ENCODE peak calls at places on chromosomes 3 and 15, in nine cellular contexts. One of them, this sample, is unnamed.

GRCh38 chr3:175065492-175065891 is 206.4 kb downstream of the NAALADL2 start:
- DNase-seq in mesothelial cell of epicardium: no peak
- DNase-seq in transverse colon: no peak
- DNase-seq in mucosa of gallbladder: no peak
- DNase-seq in NCI-H2081 treated with DMSO at 0.1 percent for 48 hours: no peak
- DNase-seq in DMS 273 treated with DMSO at 0.1 percent for 48 hours: peak; percentile 22
- DNase-seq in OCI-LY7: no peak
- DNase-seq in mammary epithelial cell: no peak
- DNase-seq in activated T-cell treated with anti-CD3 and anti-CD28 coated beads, Interleukin-2, amount 50 U/mL, for 72 hours: no peak
- DNase-seq in this sample: no peak

GRCh38 chr3:146653978-146654377 is 48.8 kb upstream of the PLSCR5 start:
- DNase-seq in mesothelial cell of epicardium: no peak
- DNase-seq in transverse colon: no peak
- DNase-seq in mucosa of gallbladder: no peak
- DNase-seq in NCI-H2081 treated with DMSO at 0.1 percent for 48 hours: no peak
- DNase-seq in DMS 273 treated with DMSO at 0.1 percent for 48 hours: no peak
- DNase-seq in OCI-LY7: no peak
- DNase-seq in mammary epithelial cell: no peak
- DNase-seq in activated T-cell treated with anti-CD3 and anti-CD28 coated beads, Interleukin-2, amount 50 U/mL, for 72 hours: no peak
- DNase-seq in this sample: no peak

GRCh38 chr15:65423977-65424679 is 1.4 kb upstream of the IGDCC4 start:
- DNase-seq in mesothelial cell of epicardium: no peak
- DNase-seq in transverse colon: no peak
- DNase-seq in mucosa of gallbladder: no peak
- DNase-seq in NCI-H2081 treated with DMSO at 0.1 percent for 48 hours: no peak
- DNase-seq in DMS 273 treated with DMSO at 0.1 percent for 48 hours: no peak
- DNase-seq in OCI-LY7: no peak
- DNase-seq in mammary epithelial cell: no peak
- DNase-seq in activated T-cell treated with anti-CD3 and anti-CD28 coated beads, Interleukin-2, amount 50 U/mL, for 72 hours: no peak
- DNase-seq in this sample: no peak

GRCh38 chr3:151218136-151218535 is 15.1 kb upstream of the GPR171 start:
- DNase-seq in mesothelial cell of epicardium: no peak
- DNase-seq in transverse colon: no peak
- DNase-seq in mucosa of gallbladder: no peak
- DNase-seq in NCI-H2081 treated with DMSO at 0.1 percent for 48 hours: no peak
- DNase-seq in DMS 273 treated with DMSO at 0.1 percent for 48 hours: no peak
- DNase-seq in OCI-LY7: no peak
- DNase-seq in mammary epithelial cell: no peak
- DNase-seq in activated T-cell treated with anti-CD3 and anti-CD28 coated beads, Interleukin-2, amount 50 U/mL, for 72 hours: no peak
- DNase-seq in this sample: no peak

GRCh38 chr3:168847293-168847883 is 751.7 kb upstream of the GOLIM4 start:
- DNase-seq in mesothelial cell of epicardium: no peak
- DNase-seq in transverse colon: no peak
- DNase-seq in mucosa of gallbladder: no peak
- DNase-seq in NCI-H2081 treated with DMSO at 0.1 percent for 48 hours: peak; percentile 74
- DNase-seq in DMS 273 treated with DMSO at 0.1 percent for 48 hours: no peak
- DNase-seq in OCI-LY7: peak; percentile 44
- DNase-seq in mammary epithelial cell: peak; percentile 20
- DNase-seq in activated T-cell treated with anti-CD3 and anti-CD28 coated beads, Interleukin-2, amount 50 U/mL, for 72 hours: peak; percentile 3
- DNase-seq in this sample: peak; percentile 22

GRCh38 chr15:62436235-62436634 is 271.1 kb upstream of the C2CD4B start:
- DNase-seq in mesothelial cell of epicardium: no peak
- DNase-seq in transverse colon: peak; percentile 19
- DNase-seq in mucosa of gallbladder: no peak
- DNase-seq in NCI-H2081 treated with DMSO at 0.1 percent for 48 hours: no peak
- DNase-seq in DMS 273 treated with DMSO at 0.1 percent for 48 hours: no peak
- DNase-seq in OCI-LY7: no peak
- DNase-seq in mammary epithelial cell: no peak
- DNase-seq in activated T-cell treated with anti-CD3 and anti-CD28 coated beads, Interleukin-2, amount 50 U/mL, for 72 hours: no peak
- DNase-seq in this sample: no peak

GRCh38 chr3:73029321-73029796 is 32.1 kb upstream of the EBLN2 start:
- DNase-seq in mesothelial cell of epicardium: no peak
- DNase-seq in transverse colon: no peak
- DNase-seq in mucosa of gallbladder: no peak
- DNase-seq in NCI-H2081 treated with DMSO at 0.1 percent for 48 hours: no peak
- DNase-seq in DMS 273 treated with DMSO at 0.1 percent for 48 hours: no peak
- DNase-seq in OCI-LY7: no peak
- DNase-seq in mammary epithelial cell: peak; percentile 94
- DNase-seq in activated T-cell treated with anti-CD3 and anti-CD28 coated beads, Interleukin-2, amount 50 U/mL, for 72 hours: no peak
- DNase-seq in this sample: no peak

GRCh38 chr3:126194713-126195305 is 14.4 kb upstream of the ALDH1L1 start:
- DNase-seq in mesothelial cell of epicardium: no peak
- DNase-seq in transverse colon: no peak
- DNase-seq in mucosa of gallbladder: no peak
- DNase-seq in NCI-H2081 treated with DMSO at 0.1 percent for 48 hours: no peak
- DNase-seq in DMS 273 treated with DMSO at 0.1 percent for 48 hours: no peak
- DNase-seq in OCI-LY7: peak; percentile 48
- DNase-seq in mammary epithelial cell: peak; percentile 25
- DNase-seq in activated T-cell treated with anti-CD3 and anti-CD28 coated beads, Interleukin-2, amount 50 U/mL, for 72 hours: no peak
- DNase-seq in this sample: no peak

GRCh38 chr3:5341610-5342009 is 154.1 kb downstream of the EDEM1 start:
- DNase-seq in mesothelial cell of epicardium: no peak
- DNase-seq in transverse colon: no peak
- DNase-seq in mucosa of gallbladder: no peak
- DNase-seq in NCI-H2081 treated with DMSO at 0.1 percent for 48 hours: no peak
- DNase-seq in DMS 273 treated with DMSO at 0.1 percent for 48 hours: no peak
- DNase-seq in OCI-LY7: no peak
- DNase-seq in mammary epithelial cell: no peak
- DNase-seq in activated T-cell treated with anti-CD3 and anti-CD28 coated beads, Interleukin-2, amount 50 U/mL, for 72 hours: no peak
- DNase-seq in this sample: no peak

GRCh38 chr3:64048631-64049061 is 25.4 kb upstream of the PSMD6 start:
- DNase-seq in mesothelial cell of epicardium: no peak
- DNase-seq in transverse colon: no peak
- DNase-seq in mucosa of gallbladder: no peak
- DNase-seq in NCI-H2081 treated with DMSO at 0.1 percent for 48 hours: no peak
- DNase-seq in DMS 273 treated with DMSO at 0.1 percent for 48 hours: no peak
- DNase-seq in OCI-LY7: no peak
- DNase-seq in mammary epithelial cell: no peak
- DNase-seq in activated T-cell treated with anti-CD3 and anti-CD28 coated beads, Interleukin-2, amount 50 U/mL, for 72 hours: peak; percentile 16
- DNase-seq in this sample: no peak

GRCh38 chr3:29324180-29324651 is 43.3 kb downstream of the RBMS3 start:
- DNase-seq in mesothelial cell of epicardium: no peak
- DNase-seq in transverse colon: peak; percentile 11
- DNase-seq in mucosa of gallbladder: peak; percentile 59
- DNase-seq in NCI-H2081 treated with DMSO at 0.1 percent for 48 hours: peak; percentile 24
- DNase-seq in DMS 273 treated with DMSO at 0.1 percent for 48 hours: no peak
- DNase-seq in OCI-LY7: peak; percentile 46
- DNase-seq in mammary epithelial cell: peak; percentile 51
- DNase-seq in activated T-cell treated with anti-CD3 and anti-CD28 coated beads, Interleukin-2, amount 50 U/mL, for 72 hours: no peak
- DNase-seq in this sample: peak; percentile 32

GRCh38 chr15:33963831-33964664 is 4.2 kb upstream of the CHRM5 start:
- DNase-seq in mesothelial cell of epicardium: no peak
- DNase-seq in transverse colon: no peak
- DNase-seq in mucosa of gallbladder: no peak
- DNase-seq in NCI-H2081 treated with DMSO at 0.1 percent for 48 hours: no peak
- DNase-seq in DMS 273 treated with DMSO at 0.1 percent for 48 hours: no peak
- DNase-seq in OCI-LY7: peak; percentile 45
- DNase-seq in mammary epithelial cell: peak; percentile 14
- DNase-seq in activated T-cell treated with anti-CD3 and anti-CD28 coated beads, Interleukin-2, amount 50 U/mL, for 72 hours: no peak
- DNase-seq in this sample: peak; percentile 26

GRCh38 chr3:119294402-119294888 is 262 bp downstream of the ARHGAP31 start:
- DNase-seq in mesothelial cell of epicardium: no peak
- DNase-seq in transverse colon: peak; percentile 73
- DNase-seq in mucosa of gallbladder: peak; percentile 47
- DNase-seq in NCI-H2081 treated with DMSO at 0.1 percent for 48 hours: no peak
- DNase-seq in DMS 273 treated with DMSO at 0.1 percent for 48 hours: no peak
- DNase-seq in OCI-LY7: peak; percentile 57
- DNase-seq in mammary epithelial cell: no peak
- DNase-seq in activated T-cell treated with anti-CD3 and anti-CD28 coated beads, Interleukin-2, amount 50 U/mL, for 72 hours: peak; percentile 69
- DNase-seq in this sample: peak; percentile 82

GRCh38 chr15:50148362-50148963 is 29.4 kb upstream of the ATP8B4 start:
- DNase-seq in mesothelial cell of epicardium: no peak
- DNase-seq in transverse colon: peak; percentile 52
- DNase-seq in mucosa of gallbladder: peak; percentile 25
- DNase-seq in NCI-H2081 treated with DMSO at 0.1 percent for 48 hours: no peak
- DNase-seq in DMS 273 treated with DMSO at 0.1 percent for 48 hours: peak; percentile 8
- DNase-seq in OCI-LY7: peak; percentile 17
- DNase-seq in mammary epithelial cell: peak; percentile 70
- DNase-seq in activated T-cell treated with anti-CD3 and anti-CD28 coated beads, Interleukin-2, amount 50 U/mL, for 72 hours: no peak
- DNase-seq in this sample: no peak

GRCh38 chr3:128133273-128133883 is 9.8 kb upstream of the RUVBL1 start:
- DNase-seq in mesothelial cell of epicardium: no peak
- DNase-seq in transverse colon: peak; percentile 25
- DNase-seq in mucosa of gallbladder: peak; percentile 38
- DNase-seq in NCI-H2081 treated with DMSO at 0.1 percent for 48 hours: peak; percentile 50
- DNase-seq in DMS 273 treated with DMSO at 0.1 percent for 48 hours: no peak
- DNase-seq in OCI-LY7: peak; percentile 57
- DNase-seq in mammary epithelial cell: peak; percentile 39
- DNase-seq in activated T-cell treated with anti-CD3 and anti-CD28 coated beads, Interleukin-2, amount 50 U/mL, for 72 hours: peak; percentile 52
- DNase-seq in this sample: no peak

GRCh38 chr15:58627706-58628105 is 121.8 kb downstream of the ADAM10 start:
- DNase-seq in mesothelial cell of epicardium: no peak
- DNase-seq in transverse colon: no peak
- DNase-seq in mucosa of gallbladder: no peak
- DNase-seq in NCI-H2081 treated with DMSO at 0.1 percent for 48 hours: no peak
- DNase-seq in DMS 273 treated with DMSO at 0.1 percent for 48 hours: no peak
- DNase-seq in OCI-LY7: no peak
- DNase-seq in mammary epithelial cell: no peak
- DNase-seq in activated T-cell treated with anti-CD3 and anti-CD28 coated beads, Interleukin-2, amount 50 U/mL, for 72 hours: no peak
- DNase-seq in this sample: no peak

GRCh38 chr3:111584724-111585123 is 10.4 kb downstream of the ZBED2 start:
- DNase-seq in mesothelial cell of epicardium: no peak
- DNase-seq in transverse colon: no peak
- DNase-seq in mucosa of gallbladder: no peak
- DNase-seq in NCI-H2081 treated with DMSO at 0.1 percent for 48 hours: no peak
- DNase-seq in DMS 273 treated with DMSO at 0.1 percent for 48 hours: no peak
- DNase-seq in OCI-LY7: no peak
- DNase-seq in mammary epithelial cell: peak; percentile 31
- DNase-seq in activated T-cell treated with anti-CD3 and anti-CD28 coated beads, Interleukin-2, amount 50 U/mL, for 72 hours: no peak
- DNase-seq in this sample: no peak

GRCh38 chr3:172607305-172608121 is 84.3 kb upstream of the TNFSF10 start:
- DNase-seq in mesothelial cell of epicardium: no peak
- DNase-seq in transverse colon: no peak
- DNase-seq in mucosa of gallbladder: no peak
- DNase-seq in NCI-H2081 treated with DMSO at 0.1 percent for 48 hours: no peak
- DNase-seq in DMS 273 treated with DMSO at 0.1 percent for 48 hours: peak; percentile 79
- DNase-seq in OCI-LY7: no peak
- DNase-seq in mammary epithelial cell: peak; percentile 91
- DNase-seq in activated T-cell treated with anti-CD3 and anti-CD28 coated beads, Interleukin-2, amount 50 U/mL, for 72 hours: no peak
- DNase-seq in this sample: peak; percentile 20

GRCh38 chr15:74541494-74542191 is 623 bp downstream of the ARID3B start:
- DNase-seq in mesothelial cell of epicardium: no peak
- DNase-seq in transverse colon: peak; percentile 47
- DNase-seq in mucosa of gallbladder: no peak
- DNase-seq in NCI-H2081 treated with DMSO at 0.1 percent for 48 hours: no peak
- DNase-seq in DMS 273 treated with DMSO at 0.1 percent for 48 hours: no peak
- DNase-seq in OCI-LY7: peak; percentile 18
- DNase-seq in mammary epithelial cell: peak; percentile 55
- DNase-seq in activated T-cell treated with anti-CD3 and anti-CD28 coated beads, Interleukin-2, amount 50 U/mL, for 72 hours: peak; percentile 76
- DNase-seq in this sample: peak; percentile 83

GRCh38 chr3:57557088-57557537 is 1.0 kb downstream of the PDE12 start:
- DNase-seq in mesothelial cell of epicardium: no peak
- DNase-seq in transverse colon: peak; percentile 29
- DNase-seq in mucosa of gallbladder: no peak
- DNase-seq in NCI-H2081 treated with DMSO at 0.1 percent for 48 hours: no peak
- DNase-seq in DMS 273 treated with DMSO at 0.1 percent for 48 hours: no peak
- DNase-seq in OCI-LY7: peak; percentile 69
- DNase-seq in mammary epithelial cell: peak; percentile 56
- DNase-seq in activated T-cell treated with anti-CD3 and anti-CD28 coated beads, Interleukin-2, amount 50 U/mL, for 72 hours: peak; percentile 51
- DNase-seq in this sample: peak; percentile 39

GRCh38 chr3:42033741-42034140 is 57.4 kb upstream of the TRAK1 start:
- DNase-seq in mesothelial cell of epicardium: no peak
- DNase-seq in transverse colon: no peak
- DNase-seq in mucosa of gallbladder: no peak
- DNase-seq in NCI-H2081 treated with DMSO at 0.1 percent for 48 hours: no peak
- DNase-seq in DMS 273 treated with DMSO at 0.1 percent for 48 hours: no peak
- DNase-seq in OCI-LY7: no peak
- DNase-seq in mammary epithelial cell: peak; percentile 45
- DNase-seq in activated T-cell treated with anti-CD3 and anti-CD28 coated beads, Interleukin-2, amount 50 U/mL, for 72 hours: no peak
- DNase-seq in this sample: no peak

GRCh38 chr3:62892045-62892444 is 16.8 kb upstream of the CADPS start:
- DNase-seq in mesothelial cell of epicardium: no peak
- DNase-seq in transverse colon: no peak
- DNase-seq in mucosa of gallbladder: no peak
- DNase-seq in NCI-H2081 treated with DMSO at 0.1 percent for 48 hours: no peak
- DNase-seq in DMS 273 treated with DMSO at 0.1 percent for 48 hours: no peak
- DNase-seq in OCI-LY7: no peak
- DNase-seq in mammary epithelial cell: no peak
- DNase-seq in activated T-cell treated with anti-CD3 and anti-CD28 coated beads, Interleukin-2, amount 50 U/mL, for 72 hours: no peak
- DNase-seq in this sample: no peak